ENCODE peak calls at places on chromosomes 2 and 18, in ten cellular contexts. One of them, this sample, is unnamed.
A peak's percentile ranks its signal among the peaks of the same experiment; 100 is the strongest.

GRCh38 chr2:201470821-201471731 is 19.5 kb downstream of the STRADB start:
- DNase-seq in PC-9: no peak
- DNase-seq in AG04450: no peak
- DNase-seq in spleen: peak; percentile 62
- DNase-seq in ovary: no peak
- DNase-seq in uterus: no peak
- DNase-seq in heart right ventricle: no peak
- DNase-seq in A549: no peak
- DNase-seq in mucosa of descending colon: no peak
- DNase-seq in suprapubic skin: no peak
- DNase-seq in this sample: peak; percentile 69

GRCh38 chr2:229445501-229446294 is 174.6 kb upstream of the PID1 start:
- DNase-seq in PC-9: no peak
- DNase-seq in AG04450: no peak
- DNase-seq in spleen: no peak
- DNase-seq in ovary: peak; percentile 49
- DNase-seq in uterus: peak; percentile 75
- DNase-seq in heart right ventricle: peak; percentile 30
- DNase-seq in A549: no peak
- DNase-seq in mucosa of descending colon: no peak
- DNase-seq in suprapubic skin: peak; percentile 77
- DNase-seq in this sample: no peak

GRCh38 chr2:182320106-182320505 is 106.7 kb downstream of the PDE1A start:
- DNase-seq in PC-9: no peak
- DNase-seq in AG04450: no peak
- DNase-seq in spleen: no peak
- DNase-seq in ovary: no peak
- DNase-seq in uterus: no peak
- DNase-seq in heart right ventricle: no peak
- DNase-seq in A549: no peak
- DNase-seq in mucosa of descending colon: no peak
- DNase-seq in suprapubic skin: no peak
- DNase-seq in this sample: no peak

GRCh38 chr18:58223717-58224424 is 179.8 kb downstream of the NEDD4L start:
- DNase-seq in PC-9: peak; percentile 51
- DNase-seq in AG04450: peak; percentile 65
- DNase-seq in spleen: no peak
- DNase-seq in ovary: no peak
- DNase-seq in uterus: no peak
- DNase-seq in heart right ventricle: peak; percentile 71
- DNase-seq in A549: peak; percentile 65
- DNase-seq in mucosa of descending colon: peak; percentile 76
- DNase-seq in suprapubic skin: no peak
- DNase-seq in this sample: peak; percentile 82

GRCh38 chr2:120471166-120471565 is 125.2 kb downstream of the INHBB start:
- DNase-seq in PC-9: no peak
- DNase-seq in AG04450: no peak
- DNase-seq in spleen: peak; percentile 57
- DNase-seq in ovary: no peak
- DNase-seq in uterus: no peak
- DNase-seq in heart right ventricle: no peak
- DNase-seq in A549: no peak
- DNase-seq in mucosa of descending colon: no peak
- DNase-seq in suprapubic skin: peak; percentile 42
- DNase-seq in this sample: no peak

GRCh38 chr2:134397146-134397896 is 143.4 kb downstream of the MGAT5 start:
- DNase-seq in PC-9: no peak
- DNase-seq in AG04450: no peak
- DNase-seq in spleen: no peak
- DNase-seq in ovary: no peak
- DNase-seq in uterus: no peak
- DNase-seq in heart right ventricle: no peak
- DNase-seq in A549: no peak
- DNase-seq in mucosa of descending colon: no peak
- DNase-seq in suprapubic skin: no peak
- DNase-seq in this sample: no peak

GRCh38 chr18:59629894-59630293 is 67.3 kb downstream of the CCBE1 start:
- DNase-seq in PC-9: no peak
- DNase-seq in AG04450: no peak
- DNase-seq in spleen: no peak
- DNase-seq in ovary: no peak
- DNase-seq in uterus: peak; percentile 46
- DNase-seq in heart right ventricle: no peak
- DNase-seq in A549: no peak
- DNase-seq in mucosa of descending colon: no peak
- DNase-seq in suprapubic skin: peak; percentile 76
- DNase-seq in this sample: no peak

GRCh38 chr2:54697934-54698333 is 25.5 kb upstream of the EML6 start:
- DNase-seq in PC-9: no peak
- DNase-seq in AG04450: no peak
- DNase-seq in spleen: no peak
- DNase-seq in ovary: no peak
- DNase-seq in uterus: no peak
- DNase-seq in heart right ventricle: no peak
- DNase-seq in A549: no peak
- DNase-seq in mucosa of descending colon: no peak
- DNase-seq in suprapubic skin: no peak
- DNase-seq in this sample: no peak

GRCh38 chr2:21281876-21282514 is 158.2 kb downstream of the TDRD15 start:
- DNase-seq in PC-9: no peak
- DNase-seq in AG04450: no peak
- DNase-seq in spleen: no peak
- DNase-seq in ovary: no peak
- DNase-seq in uterus: no peak
- DNase-seq in heart right ventricle: no peak
- DNase-seq in A549: no peak
- DNase-seq in mucosa of descending colon: no peak
- DNase-seq in suprapubic skin: no peak
- DNase-seq in this sample: no peak

GRCh38 chr2:157246212-157247067 is 11.1 kb upstream of the GALNT5 start:
- DNase-seq in PC-9: peak; percentile 12
- DNase-seq in AG04450: peak; percentile 73
- DNase-seq in spleen: no peak
- DNase-seq in ovary: no peak
- DNase-seq in uterus: no peak
- DNase-seq in heart right ventricle: no peak
- DNase-seq in A549: peak; percentile 21
- DNase-seq in mucosa of descending colon: no peak
- DNase-seq in suprapubic skin: no peak
- DNase-seq in this sample: peak; percentile 59

GRCh38 chr2:1778566-1778965 is 34.3 kb upstream of the PXDN start:
- DNase-seq in PC-9: no peak
- DNase-seq in AG04450: no peak
- DNase-seq in spleen: no peak
- DNase-seq in ovary: no peak
- DNase-seq in uterus: no peak
- DNase-seq in heart right ventricle: no peak
- DNase-seq in A549: no peak
- DNase-seq in mucosa of descending colon: no peak
- DNase-seq in suprapubic skin: peak; percentile 9
- DNase-seq in this sample: no peak

GRCh38 chr2:170086117-170086688 is 91.7 kb upstream of the MYO3B start:
- DNase-seq in PC-9: no peak
- DNase-seq in AG04450: no peak
- DNase-seq in spleen: no peak
- DNase-seq in ovary: no peak
- DNase-seq in uterus: no peak
- DNase-seq in heart right ventricle: no peak
- DNase-seq in A549: no peak
- DNase-seq in mucosa of descending colon: no peak
- DNase-seq in suprapubic skin: no peak
- DNase-seq in this sample: no peak

GRCh38 chr2:21754164-21754788 is 630.5 kb downstream of the TDRD15 start:
- DNase-seq in PC-9: no peak
- DNase-seq in AG04450: no peak
- DNase-seq in spleen: no peak
- DNase-seq in ovary: no peak
- DNase-seq in uterus: no peak
- DNase-seq in heart right ventricle: peak; percentile 3
- DNase-seq in A549: no peak
- DNase-seq in mucosa of descending colon: no peak
- DNase-seq in suprapubic skin: no peak
- DNase-seq in this sample: no peak

GRCh38 chr18:80105369-80106167 is 3.5 kb upstream of the ADNP2 start:
- DNase-seq in PC-9: no peak
- DNase-seq in AG04450: no peak
- DNase-seq in spleen: no peak
- DNase-seq in ovary: no peak
- DNase-seq in uterus: no peak
- DNase-seq in heart right ventricle: no peak
- DNase-seq in A549: no peak
- DNase-seq in mucosa of descending colon: no peak
- DNase-seq in suprapubic skin: no peak
- DNase-seq in this sample: no peak

GRCh38 chr2:195413944-195414343 is 243.1 kb upstream of the SLC39A10 start:
- DNase-seq in PC-9: no peak
- DNase-seq in AG04450: no peak
- DNase-seq in spleen: no peak
- DNase-seq in ovary: no peak
- DNase-seq in uterus: no peak
- DNase-seq in heart right ventricle: no peak
- DNase-seq in A549: no peak
- DNase-seq in mucosa of descending colon: no peak
- DNase-seq in suprapubic skin: no peak
- DNase-seq in this sample: no peak

DNA sequence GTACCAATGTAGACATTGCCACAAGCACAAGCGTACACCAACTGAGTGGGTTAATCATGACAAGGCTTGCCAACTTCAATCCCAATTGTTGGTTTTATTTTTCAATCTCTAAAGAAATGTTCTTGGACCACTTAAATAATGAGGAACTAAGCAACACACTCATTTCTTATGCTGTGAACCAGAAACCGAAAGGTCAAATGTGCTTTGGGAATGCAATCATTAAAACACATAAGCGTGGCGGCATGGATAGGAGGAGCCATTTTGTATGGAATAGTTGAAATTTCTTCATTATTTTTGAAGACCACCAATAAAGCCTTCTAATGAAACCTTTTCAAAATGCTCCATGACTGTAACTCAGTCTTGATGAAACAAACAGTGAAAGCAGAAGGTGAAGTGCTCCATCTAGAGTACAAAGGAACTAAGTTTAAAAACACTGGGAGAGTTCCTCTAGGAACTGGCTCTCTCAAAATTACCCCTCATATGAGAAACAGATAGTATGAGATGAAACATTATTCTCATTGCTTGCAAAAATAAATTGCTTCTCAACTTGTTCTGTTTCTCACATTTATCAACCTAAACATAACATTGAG is 113.2 kb upstream of the CHST9 start:
- DNase-seq in PC-9: no peak
- DNase-seq in AG04450: no peak
- DNase-seq in spleen: no peak
- DNase-seq in ovary: no peak
- DNase-seq in uterus: no peak
- DNase-seq in heart right ventricle: no peak
- DNase-seq in A549: no peak
- DNase-seq in mucosa of descending colon: no peak
- DNase-seq in suprapubic skin: no peak
- DNase-seq in this sample: no peak
- TF ChIP-seq CTCF in PC-9: peak; percentile 26
- TF ChIP-seq CTCF in AG04450: no peak
- TF ChIP-seq CTCF in spleen: no peak
- TF ChIP-seq CTCF in ovary: no peak
- TF ChIP-seq CTCF in uterus: peak; percentile 6
- TF ChIP-seq CTCF in heart right ventricle: peak; percentile 42
- TF ChIP-seq CTCF in A549: peak; percentile 10
- TF ChIP-seq CTCF in mucosa of descending colon: no peak
- TF ChIP-seq CTCF in suprapubic skin: no peak
- TF ChIP-seq CTCF in this sample: no peak

DNA sequence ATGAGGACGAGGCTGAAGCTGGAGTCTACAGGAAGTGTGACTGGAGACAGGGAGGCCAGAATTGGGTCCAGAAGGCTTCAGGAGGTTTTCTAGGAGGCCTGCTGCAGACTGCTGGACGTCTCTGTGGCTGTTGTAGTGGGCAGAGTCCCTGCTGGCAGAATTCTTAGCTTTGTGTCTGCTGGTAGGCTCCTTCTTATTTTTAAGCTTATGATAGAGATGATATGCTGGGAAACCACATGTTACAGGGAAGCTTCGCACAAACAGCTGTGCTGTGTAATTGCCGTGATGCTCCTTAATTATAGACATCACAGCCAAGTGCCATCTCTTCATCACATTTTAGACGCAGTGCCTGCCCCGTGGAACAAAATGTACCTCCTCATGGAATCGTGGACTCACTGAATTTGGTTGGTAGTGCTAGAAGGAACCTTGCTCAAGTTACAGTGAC is 143.9 kb downstream of the FHOD3 start:
- DNase-seq in PC-9: no peak
- DNase-seq in AG04450: no peak
- DNase-seq in spleen: no peak
- DNase-seq in ovary: no peak
- DNase-seq in uterus: no peak
- DNase-seq in heart right ventricle: no peak
- DNase-seq in A549: no peak
- DNase-seq in mucosa of descending colon: no peak
- DNase-seq in suprapubic skin: no peak
- DNase-seq in this sample: no peak
- H3K4me3 ChIP-seq in PC-9: no peak overlapping the region
- H3K4me3 ChIP-seq in AG04450: no peak overlapping the region
- H3K4me3 ChIP-seq in spleen: no peak overlapping the region
- H3K4me3 ChIP-seq in ovary: no peak overlapping the region
- H3K4me3 ChIP-seq in uterus: no peak overlapping the region
- H3K4me3 ChIP-seq in heart right ventricle: no peak overlapping the region
- H3K4me3 ChIP-seq in A549: no peak overlapping the region
- H3K4me3 ChIP-seq in mucosa of descending colon: no peak overlapping the region
- H3K4me3 ChIP-seq in suprapubic skin: no peak overlapping the region
- H3K4me3 ChIP-seq in this sample: no peak overlapping the region

DNA sequence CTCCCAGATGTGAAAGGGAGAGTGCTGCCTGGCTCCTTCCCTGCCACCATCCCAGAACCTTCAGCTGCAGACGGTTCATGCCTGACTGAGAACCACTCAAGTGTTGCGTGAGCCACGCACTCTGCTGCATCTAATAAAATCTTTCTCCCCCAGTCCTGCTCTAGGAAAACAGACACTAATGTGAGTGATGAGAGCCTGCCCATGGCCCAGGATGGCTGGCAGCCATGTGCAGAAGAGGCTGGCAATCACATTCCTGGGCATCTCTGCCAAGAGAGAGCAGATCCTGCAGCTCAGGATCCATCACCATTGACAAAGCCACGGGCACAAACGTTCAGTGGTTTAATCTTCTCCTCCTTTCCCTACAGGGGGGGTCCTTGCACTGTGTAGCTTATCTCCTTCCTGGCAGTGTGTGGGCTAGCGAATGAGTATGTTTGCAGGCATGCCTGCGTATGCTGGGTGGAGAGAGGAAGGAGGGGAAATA is 477.5 kb downstream of the SLC4A3 start:
- DNase-seq in PC-9: peak; percentile 19
- DNase-seq in AG04450: peak; percentile 78
- DNase-seq in spleen: no peak
- DNase-seq in ovary: peak; percentile 27
- DNase-seq in uterus: no peak
- DNase-seq in heart right ventricle: peak; percentile 31
- DNase-seq in A549: peak; percentile 4
- DNase-seq in mucosa of descending colon: no peak
- DNase-seq in suprapubic skin: no peak
- DNase-seq in this sample: no peak
- TF ChIP-seq CTCF in PC-9: no peak
- TF ChIP-seq CTCF in AG04450: peak; percentile 76
- TF ChIP-seq CTCF in spleen: no peak
- TF ChIP-seq CTCF in ovary: no peak
- TF ChIP-seq CTCF in uterus: no peak
- TF ChIP-seq CTCF in heart right ventricle: peak; percentile 19
- TF ChIP-seq CTCF in A549: no peak
- TF ChIP-seq CTCF in mucosa of descending colon: no peak
- TF ChIP-seq CTCF in suprapubic skin: no peak
- TF ChIP-seq CTCF in this sample: peak; percentile 30

GRCh38 chr18:23237524-23238151 is 102.4 kb downstream of the CABLES1 start:
- DNase-seq in PC-9: no peak
- DNase-seq in AG04450: no peak
- DNase-seq in spleen: peak; percentile 86
- DNase-seq in ovary: peak; percentile 67
- DNase-seq in uterus: peak; percentile 70
- DNase-seq in heart right ventricle: peak; percentile 53
- DNase-seq in A549: no peak
- DNase-seq in mucosa of descending colon: peak; percentile 51
- DNase-seq in suprapubic skin: no peak
- DNase-seq in this sample: no peak
- H3K4me3 ChIP-seq in PC-9: no peak overlapping the region
- H3K4me3 ChIP-seq in AG04450: no peak overlapping the region
- H3K4me3 ChIP-seq in spleen: peak overlapping the region; percentile 59
- H3K4me3 ChIP-seq in ovary: peak overlapping the region; percentile 26
- H3K4me3 ChIP-seq in uterus: peak overlapping the region; percentile 25
- H3K4me3 ChIP-seq in heart right ventricle: peak overlapping the region; percentile 44
- H3K4me3 ChIP-seq in A549: no peak overlapping the region
- H3K4me3 ChIP-seq in mucosa of descending colon: no peak overlapping the region
- H3K4me3 ChIP-seq in suprapubic skin: peak overlapping the region; percentile 37
- H3K4me3 ChIP-seq in this sample: no peak overlapping the region